ENCODE peak calls at places on chromosomes 4 and X, in five cellular contexts. H, Y, V, P and F are unnamed samples.

GRCh38 chr4:69829678-69830077 is 30.3 kb downstream of the SULT1E1 start:
- DNase-seq in H (no peak), Y (no peak), V (no peak), P (no peak), F (no peak)

GRCh38 chr4:121829511-121829910 is 5.8 kb upstream of the CCNA2 start:
- DNase-seq in H (no peak), Y (no peak), V (no peak), P (no peak), F (no peak)

GRCh38 chrX:150060406-150060805 is 122.1 kb upstream of the EOLA2 start:
- DNase-seq in H (no peak), Y (no peak), V (no peak), P (no peak), F (no peak)

GRCh38 chrX:12979630-12980015 is 4.7 kb downstream of the TMSB4X start:
- DNase-seq in H (no peak), Y (no peak), V (no peak), P (no peak), F (no peak)

GRCh38 chrX:69090022-69090421 is 75.2 kb downstream of the PJA1 start:
- DNase-seq in H (no peak), Y (no peak), V (no peak), P (no peak), F (no peak)

GRCh38 chrX:134990475-134991473 is at the start of gene SMIM10:
- DNase-seq in H (no peak), Y (peak), V (no peak), P (no peak), F (peak)

GRCh38 chrX:103565197-103565596 is 20.1 kb upstream of the TCEAL4 start:
- DNase-seq in H (no peak), Y (no peak), V (no peak), P (no peak), F (no peak)

GRCh38 chrX:2391869-2392606 is 108.7 kb downstream of the DHRSX start:
- DNase-seq in H (peak), Y (no peak), V (no peak), P (no peak), F (no peak)

GRCh38 chrX:137234651-137235402 is 201.0 kb upstream of the GPR101 start:
- DNase-seq in H (no peak), Y (no peak), V (no peak), P (no peak), F (no peak)

GRCh38 chr4:84171871-84172270 is 327.2 kb downstream of the NKX6-1 start:
- DNase-seq in H (peak), Y (no peak), V (no peak), P (no peak), F (no peak)

GRCh38 chr4:186104114-186104894 is at the start of gene FAM149A:
- DNase-seq in H (no peak), Y (peak), V (no peak), P (no peak), F (no peak)

GRCh38 chr4:115515379-115516171 is 402.2 kb upstream of the NDST4 start:
- DNase-seq in H (no peak), Y (no peak), V (no peak), P (peak), F (no peak)

GRCh38 chrX:1119275-1119674 is 93.2 kb downstream of the CRLF2 start:
- DNase-seq in H (no peak), Y (no peak), V (no peak), P (no peak), F (no peak)

GRCh38 chrX:24002792-24003191 is 24.2 kb downstream of the KLHL15 start:
- DNase-seq in H (no peak), Y (no peak), V (no peak), P (no peak), F (no peak)

GRCh38 chr4:44760142-44760898 is 34.0 kb upstream of the GNPDA2 start:
- DNase-seq in H (no peak), Y (no peak), V (no peak), P (no peak), F (no peak)

GRCh38 chrX:109312757-109313156 is 169.1 kb downstream of the GUCY2F start:
- DNase-seq in H (no peak), Y (no peak), V (no peak), P (no peak), F (no peak)

GRCh38 chrX:72467171-72467570 is 105.5 kb downstream of the HDAC8 start:
- DNase-seq in H (no peak), Y (no peak), V (no peak), P (no peak), F (no peak)

GRCh38 chrX:39835776-39836175 is 262.0 kb downstream of the BCOR start:
- DNase-seq in H (no peak), Y (no peak), V (no peak), P (no peak), F (no peak)

GRCh38 chr4:36332023-36332781 is 50.8 kb downstream of the DTHD1 start:
- DNase-seq in H (no peak), Y (no peak), V (peak), P (peak), F (peak)

GRCh38 chr4:24070117-24070516 is 180.3 kb upstream of the PPARGC1A start:
- DNase-seq in H (peak), Y (no peak), V (no peak), P (no peak), F (no peak)

GRCh38 chr4:188372051-188372450 is 232.8 kb downstream of the TRIML1 start:
- DNase-seq in H (no peak), Y (no peak), V (no peak), P (no peak), F (no peak)

GRCh38 chr4:62135565-62136156 is 935.5 kb downstream of the ADGRL3 start:
- DNase-seq in H (no peak), Y (no peak), V (no peak), P (no peak), F (no peak)

GRCh38 chr4:1752284-1753041 is 31.1 kb downstream of the TACC3 start:
- DNase-seq in H (no peak), Y (no peak), V (no peak), P (no peak), F (no peak)

GRCh38 chrX:79482686-79483085 is 115.6 kb upstream of the ITM2A start:
- DNase-seq in H (no peak), Y (no peak), V (no peak), P (no peak), F (no peak)

GRCh38 chr4:3123201-3123671 is 48.8 kb downstream of the HTT start:
- DNase-seq in H (no peak), Y (no peak), V (no peak), P (no peak), F (no peak)

GRCh38 chr4:86117781-86118302 is 242.0 kb downstream of the MAPK10 start:
- DNase-seq in H (no peak), Y (no peak), V (peak), P (no peak), F (no peak)

GRCh38 chr4:86497131-86497530 is 97.0 kb upstream of the PTPN13 start:
- DNase-seq in H (no peak), Y (no peak), V (no peak), P (peak), F (no peak)

GRCh38 chr4:37476256-37476655 is 209.9 kb downstream of the RELL1 start:
- DNase-seq in H (no peak), Y (no peak), V (no peak), P (no peak), F (no peak)

GRCh38 chr4:71377561-71377960 is 38.7 kb downstream of the SLC4A4 start:
- DNase-seq in H (no peak), Y (no peak), V (no peak), P (no peak), F (no peak)

GRCh38 chr4:106898621-106899230 is 137.4 kb downstream of the DKK2 start:
- DNase-seq in H (peak), Y (no peak), V (no peak), P (no peak), F (no peak)

GRCh38 chrX:2781226-2781571 is 29.4 kb downstream of the XG start:
- DNase-seq in H (no peak), Y (no peak), V (no peak), P (no peak), F (no peak)

GRCh38 chr4:124710253-124710849 is 2.2 kb downstream of the ANKRD50 start:
- DNase-seq in H (no peak), Y (no peak), V (no peak), P (no peak), F (no peak)

GRCh38 chr4:184583738-184584502 is 65.3 kb downstream of the CASP3 start:
- DNase-seq in H (no peak), Y (no peak), V (no peak), P (peak), F (no peak)

GRCh38 chr4:176782794-176783193 is 9.9 kb downstream of the VEGFC start:
- DNase-seq in H (no peak), Y (no peak), V (no peak), P (no peak), F (no peak)

GRCh38 chrX:1182211-1182610 is 30.2 kb downstream of the CRLF2 start:
- DNase-seq in H (no peak), Y (no peak), V (no peak), P (no peak), F (no peak)

GRCh38 chr4:80126435-80126834 is 53.4 kb upstream of the ANTXR2 start:
- DNase-seq in H (no peak), Y (no peak), V (no peak), P (no peak), F (no peak)

GRCh38 chr4:80127870-80128419 is 54.9 kb upstream of the ANTXR2 start:
- DNase-seq in H (no peak), Y (no peak), V (no peak), P (no peak), F (no peak)

GRCh38 chr4:80128941-80129340 is 55.9 kb upstream of the ANTXR2 start:
- DNase-seq in H (no peak), Y (no peak), V (no peak), P (no peak), F (no peak)

GRCh38 chr4:80125252-80126177 is 52.5 kb upstream of the ANTXR2 start:
- DNase-seq in H (no peak), Y (peak), V (no peak), P (no peak), F (no peak)

DNA sequence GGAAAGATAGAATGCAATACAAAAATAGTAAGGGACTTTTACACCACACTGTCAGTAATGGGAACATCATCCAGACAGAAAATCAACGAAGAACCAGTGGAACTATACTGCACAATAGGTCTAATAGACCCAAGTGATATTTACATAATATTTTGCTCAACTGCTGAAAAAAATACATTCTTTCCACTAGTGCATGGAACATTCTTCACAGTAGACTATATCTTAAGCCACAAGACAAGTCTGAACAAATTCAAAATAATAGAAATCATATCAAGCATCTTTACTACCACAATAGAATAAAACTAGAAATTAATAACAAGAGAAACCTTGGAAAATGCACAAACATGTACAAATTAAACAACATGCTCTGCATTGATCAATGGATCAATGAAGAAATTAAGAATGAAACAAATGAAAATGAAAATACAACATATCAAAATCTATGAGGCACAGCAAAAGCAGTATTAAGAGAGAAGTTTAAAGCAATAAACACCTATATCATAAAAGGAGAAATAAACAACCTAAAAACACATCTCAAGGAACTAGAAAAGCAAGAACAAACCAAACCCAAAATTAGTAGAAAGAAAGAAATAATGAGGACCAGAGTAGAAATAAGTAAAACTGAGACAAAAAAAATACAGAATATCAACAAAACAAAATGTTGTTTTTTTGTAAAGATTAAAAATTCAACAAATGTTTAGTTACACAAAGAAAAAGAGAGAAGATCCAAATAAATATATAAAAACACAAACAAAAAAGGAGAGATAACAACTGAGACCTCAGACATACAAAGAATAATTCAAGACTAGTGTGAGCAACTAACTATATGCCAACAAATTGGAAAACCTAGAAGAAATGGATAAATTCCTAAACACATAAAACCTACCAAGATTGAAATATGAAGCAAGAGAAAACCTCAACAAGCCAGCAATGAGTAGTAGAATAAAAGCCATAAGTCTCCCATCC is 51.5 kb upstream of the ANTXR2 start:
- DNase-seq in H (no peak), Y (no peak), V (no peak), P (no peak), F (no peak)
- H3K27ac ChIP-seq in H (peak), Y (peak), V (no peak), P (no peak), F (no peak)

DNA sequence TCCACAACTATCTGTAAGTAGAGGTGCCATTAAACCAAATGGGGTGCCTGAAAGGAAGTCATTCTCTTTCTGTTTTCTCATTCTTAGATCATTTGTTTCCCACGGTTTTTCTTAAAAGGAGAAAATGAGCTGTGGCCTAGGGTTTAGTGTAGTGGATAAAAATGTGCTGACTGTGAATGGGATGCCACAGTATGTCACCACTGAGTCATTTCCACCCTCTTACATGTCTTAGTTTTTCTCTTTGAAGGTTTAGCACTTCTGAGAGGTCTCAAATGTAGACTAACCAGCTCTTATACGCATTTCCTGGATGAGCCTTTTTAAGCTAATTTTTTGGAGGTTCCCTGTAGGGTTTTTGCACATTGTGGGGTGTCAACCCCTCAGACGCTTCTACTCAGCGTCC is 244.5 kb upstream of the SPANXN1 start:
- DNase-seq in H (no peak), Y (no peak), V (no peak), P (no peak), F (no peak)
- H3K27ac ChIP-seq in H (peak), Y (no peak), V (no peak), P (no peak), F (no peak)

DNA sequence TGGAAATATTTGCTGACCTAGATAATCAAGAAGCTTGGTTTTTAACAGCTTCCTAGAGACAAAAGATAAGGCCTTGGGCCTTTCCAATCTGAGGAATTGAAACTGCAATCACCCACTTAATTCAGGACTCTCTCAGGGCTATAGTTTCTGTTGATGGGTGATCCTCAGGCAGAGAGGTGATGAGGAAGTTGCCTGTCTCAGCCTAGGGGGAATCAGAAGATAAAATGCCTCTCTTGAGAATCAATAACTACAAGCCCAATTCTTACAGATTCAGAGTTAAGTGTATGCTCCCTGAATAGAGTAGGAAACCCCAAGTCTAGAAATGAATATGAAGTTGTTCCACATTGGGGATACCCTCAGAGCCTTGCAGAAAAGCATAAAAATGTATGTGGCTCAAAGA is 45.5 kb downstream of the NFKB1 start:
- DNase-seq in H (no peak), Y (no peak), V (no peak), P (peak), F (no peak)
- H3K27ac ChIP-seq in H (no peak), Y (no peak), V (no peak), P (peak), F (no peak)

GRCh38 chr4:4860381-4860802 is 927 bp downstream of the MSX1 start:
- DNase-seq in H (no peak), Y (no peak), V (no peak), P (no peak), F (no peak)
- H3K27ac ChIP-seq in H (no peak), Y (no peak), V (no peak), P (no peak), F (no peak)

DNA sequence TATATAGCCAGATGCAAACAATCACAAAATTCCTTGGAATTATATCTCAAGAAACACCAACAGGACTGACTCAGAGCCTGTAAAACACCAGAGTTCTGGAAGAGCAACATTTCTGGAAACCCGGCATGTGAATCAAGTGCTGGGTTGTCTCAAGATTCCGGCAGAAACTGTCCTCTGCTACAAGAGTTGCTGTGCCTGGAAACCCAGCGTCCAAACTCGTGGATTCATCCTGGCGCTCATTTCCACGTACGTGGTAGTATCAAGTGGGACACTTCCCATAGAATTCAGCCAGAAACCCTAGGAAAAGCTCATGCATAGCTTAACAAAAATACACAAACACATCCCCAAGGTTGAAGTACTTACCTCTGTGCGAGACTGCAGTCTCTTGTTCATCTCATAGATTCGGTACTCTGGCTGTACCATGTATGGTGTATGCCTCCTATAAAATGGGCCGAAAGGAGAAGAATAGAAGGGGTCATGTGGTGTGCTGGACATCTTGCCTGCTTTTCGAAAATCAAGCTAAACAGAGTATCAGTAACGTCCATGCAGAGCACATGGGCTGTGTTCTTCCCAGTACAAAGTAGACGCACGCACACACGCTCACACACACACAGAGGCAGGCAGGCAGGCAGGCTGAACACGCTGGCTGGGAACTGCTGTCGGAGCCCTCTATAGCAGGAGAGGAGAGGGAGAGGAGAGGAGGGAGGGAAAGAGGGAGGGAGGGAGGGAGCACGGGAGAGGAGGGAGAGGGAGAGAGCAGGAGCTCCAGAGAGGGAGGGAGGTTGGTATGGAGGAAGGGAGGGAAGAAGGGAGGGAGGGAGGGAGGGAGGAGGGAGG is at the start of gene LDB2:
- DNase-seq in H (no peak), Y (no peak), V (peak), P (no peak), F (no peak)
- H3K27ac ChIP-seq in H (no peak), Y (no peak), V (peak), P (no peak), F (peak)

GRCh38 chr4:110165382-110166285 is 32.8 kb downstream of the ELOVL6 start:
- DNase-seq in H (peak), Y (peak), V (no peak), P (no peak), F (no peak)

GRCh38 chr4:110164251-110164650 is 34.2 kb downstream of the ELOVL6 start:
- DNase-seq in H (no peak), Y (no peak), V (no peak), P (no peak), F (no peak)

GRCh38 chr4:110160616-110161015 is 37.8 kb downstream of the ELOVL6 start:
- DNase-seq in H (no peak), Y (no peak), V (no peak), P (no peak), F (no peak)

GRCh38 chr4:110164856-110165255 is 33.6 kb downstream of the ELOVL6 start:
- DNase-seq in H (no peak), Y (no peak), V (no peak), P (no peak), F (no peak)

GRCh38 chr4:110163327-110164070 is 34.9 kb downstream of the ELOVL6 start:
- DNase-seq in H (peak), Y (no peak), V (no peak), P (no peak), F (no peak)
- H3K27ac ChIP-seq in H (peak), Y (no peak), V (no peak), P (no peak), F (no peak)

GRCh38 chrX:47898024-47898423 is 61.3 kb downstream of the ZNF81 start:
- DNase-seq in H (no peak), Y (no peak), V (no peak), P (no peak), F (no peak)

DNA sequence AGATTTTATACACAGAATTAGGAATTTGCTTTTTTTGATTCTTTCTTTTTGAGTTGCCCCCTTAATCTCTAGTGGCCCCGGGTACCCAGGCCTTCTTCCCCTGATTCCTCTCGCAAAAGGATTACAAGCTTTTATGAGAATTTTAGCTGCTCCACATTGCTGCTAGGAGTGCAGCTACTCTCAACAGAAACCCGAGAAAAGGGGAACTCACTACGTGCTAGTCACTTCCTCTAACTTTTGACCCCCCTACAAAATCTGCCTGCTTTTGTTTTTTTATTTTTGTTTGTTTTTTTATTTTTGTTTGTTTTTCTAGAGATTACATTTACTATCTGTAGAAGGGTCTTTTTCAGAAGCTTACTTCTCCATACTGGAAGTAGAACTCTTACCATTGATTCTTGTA is 64.1 kb downstream of the ZNF81 start:
- DNase-seq in H (no peak), Y (no peak), V (no peak), P (no peak), F (no peak)
- H3K27ac ChIP-seq in H (no peak), Y (no peak), V (no peak), P (no peak), F (no peak)